ENCODE peak calls at places on chromosome 1, in five cellular contexts. M, N, R, V and J are unnamed samples.

GRCh38 chr1:178953538-178954207 is 72.0 kb upstream of the FAM20B start:
- DNase-seq in M (no peak), N (no peak), R (no peak), V (peak), J (no peak)

GRCh38 chr1:84785231-84785630 is 95.0 kb upstream of the SSX2IP start:
- DNase-seq in M (no peak), N (no peak), R (no peak), V (no peak), J (no peak)

GRCh38 chr1:201279313-201279712 is 4.0 kb upstream of the PKP1 start:
- DNase-seq in M (no peak), N (no peak), R (no peak), V (no peak), J (no peak)

GRCh38 chr1:113046569-113046968 is 26.4 kb upstream of the LRIG2 start:
- DNase-seq in M (no peak), N (no peak), R (no peak), V (no peak), J (no peak)

GRCh38 chr1:54171636-54172035 is 18.8 kb upstream of the CDCP2 start:
- DNase-seq in M (no peak), N (no peak), R (no peak), V (no peak), J (no peak)

GRCh38 chr1:64199154-64199553 is 4.3 kb upstream of the UBE2U start:
- DNase-seq in M (no peak), N (no peak), R (no peak), V (no peak), J (no peak)

GRCh38 chr1:85582687-85583354 is 2.3 kb downstream of the CCN1 start:
- DNase-seq in M (peak), N (peak), R (peak), V (no peak), J (no peak)

GRCh38 chr1:106676021-106676420 is 380.5 kb upstream of the PRMT6 start:
- DNase-seq in M (no peak), N (no peak), R (no peak), V (no peak), J (no peak)

GRCh38 chr1:243621973-243622372 is 228.1 kb downstream of the AKT3 start:
- DNase-seq in M (no peak), N (no peak), R (no peak), V (no peak), J (no peak)

GRCh38 chr1:46333300-46334029 is 7.1 kb upstream of the NSUN4 start:
- DNase-seq in M (no peak), N (no peak), R (peak), V (no peak), J (no peak)

GRCh38 chr1:228378453-228379164 is 28.0 kb downstream of the TRIM11 start:
- DNase-seq in M (no peak), N (peak), R (peak), V (peak), J (no peak)

GRCh38 chr1:89608627-89609338 is 24.1 kb upstream of the LRRC8C start:
- DNase-seq in M (no peak), N (no peak), R (no peak), V (no peak), J (no peak)

GRCh38 chr1:218156602-218157001 is 128.5 kb upstream of the RRP15 start:
- DNase-seq in M (no peak), N (no peak), R (no peak), V (no peak), J (no peak)

GRCh38 chr1:10046356-10047085 is 13.8 kb downstream of the UBE4B start:
- DNase-seq in M (no peak), N (no peak), R (no peak), V (no peak), J (no peak)

GRCh38 chr1:31639543-31639942 is 5.1 kb downstream of the PEF1 start:
- DNase-seq in M (no peak), N (no peak), R (no peak), V (no peak), J (no peak)

GRCh38 chr1:209635850-209636249 is 16.4 kb downstream of the LAMB3 start:
- DNase-seq in M (no peak), N (no peak), R (no peak), V (no peak), J (no peak)

GRCh38 chr1:38115251-38115650 is 68.7 kb upstream of the POU3F1 start:
- DNase-seq in M (no peak), N (no peak), R (no peak), V (no peak), J (no peak)

GRCh38 chr1:17777818-17778217 is 22.7 kb downstream of the ACTL8 start:
- DNase-seq in M (no peak), N (no peak), R (no peak), V (no peak), J (no peak)

GRCh38 chr1:222167896-222168295 is 380.0 kb downstream of the HHIPL2 start:
- DNase-seq in M (no peak), N (no peak), R (no peak), V (no peak), J (no peak)

GRCh38 chr1:165683848-165684485 is 14.4 kb downstream of the ALDH9A1 start:
- DNase-seq in M (no peak), N (no peak), R (no peak), V (no peak), J (no peak)

GRCh38 chr1:86233406-86233805 is 76.8 kb upstream of the COL24A1 start:
- DNase-seq in M (no peak), N (no peak), R (no peak), V (no peak), J (no peak)

GRCh38 chr1:204558467-204558866 is 42.3 kb downstream of the MDM4 start:
- DNase-seq in M (no peak), N (no peak), R (no peak), V (no peak), J (no peak)

GRCh38 chr1:43979528-43980254 is 681 bp downstream of the B4GALT2 start:
- DNase-seq in M (no peak), N (peak), R (peak), V (peak), J (peak)

GRCh38 chr1:2451744-2452582 is 24.1 kb upstream of the PLCH2 start:
- DNase-seq in M (no peak), N (no peak), R (peak), V (no peak), J (no peak)

GRCh38 chr1:43334453-43335205 is 3.0 kb upstream of the MPL start:
- DNase-seq in M (no peak), N (no peak), R (no peak), V (no peak), J (no peak)

GRCh38 chr1:196535727-196536126 is 72.5 kb downstream of the KCNT2 start:
- DNase-seq in M (no peak), N (no peak), R (peak), V (peak), J (no peak)

GRCh38 chr1:115423776-115424175 is 85.7 kb upstream of the NGF start:
- DNase-seq in M (no peak), N (no peak), R (no peak), V (no peak), J (no peak)

GRCh38 chr1:241837901-241838300 is 10.1 kb upstream of the EXO1 start:
- DNase-seq in M (no peak), N (no peak), R (peak), V (no peak), J (no peak)

GRCh38 chr1:116067564-116067887 is 43.7 kb upstream of the MAB21L3 start:
- DNase-seq in M (no peak), N (no peak), R (no peak), V (no peak), J (no peak)

GRCh38 chr1:178337091-178337726 is 159.6 kb downstream of the CLEC20A start:
- DNase-seq in M (no peak), N (no peak), R (no peak), V (no peak), J (no peak)

GRCh38 chr1:3924871-3925655 is 25.0 kb upstream of the C1orf174 start:
- DNase-seq in M (no peak), N (no peak), R (no peak), V (no peak), J (no peak)

GRCh38 chr1:31421404-31422040 is 8.5 kb downstream of the SERINC2 start:
- DNase-seq in M (no peak), N (no peak), R (peak), V (no peak), J (no peak)

GRCh38 chr1:119279441-119280415 is 88.9 kb upstream of the HAO2 start:
- DNase-seq in M (no peak), N (no peak), R (peak), V (peak), J (no peak)

GRCh38 chr1:151166506-151166956 is 587 bp downstream of the SCNM1 start:
- DNase-seq in M (no peak), N (no peak), R (peak), V (no peak), J (no peak)

GRCh38 chr1:89126602-89127001 is 688 bp upstream of the GBP2 start:
- DNase-seq in M (no peak), N (no peak), R (no peak), V (no peak), J (no peak)

GRCh38 chr1:54228638-54229079 is 28.7 kb downstream of the MRPL37 start:
- DNase-seq in M (no peak), N (no peak), R (no peak), V (no peak), J (no peak)

GRCh38 chr1:206882555-206882954 is 14.7 kb upstream of the IL24 start:
- DNase-seq in M (no peak), N (no peak), R (no peak), V (no peak), J (no peak)
- H3K27ac ChIP-seq in M (no peak), N (no peak), R (no peak), V (no peak), J (no peak)

DNA sequence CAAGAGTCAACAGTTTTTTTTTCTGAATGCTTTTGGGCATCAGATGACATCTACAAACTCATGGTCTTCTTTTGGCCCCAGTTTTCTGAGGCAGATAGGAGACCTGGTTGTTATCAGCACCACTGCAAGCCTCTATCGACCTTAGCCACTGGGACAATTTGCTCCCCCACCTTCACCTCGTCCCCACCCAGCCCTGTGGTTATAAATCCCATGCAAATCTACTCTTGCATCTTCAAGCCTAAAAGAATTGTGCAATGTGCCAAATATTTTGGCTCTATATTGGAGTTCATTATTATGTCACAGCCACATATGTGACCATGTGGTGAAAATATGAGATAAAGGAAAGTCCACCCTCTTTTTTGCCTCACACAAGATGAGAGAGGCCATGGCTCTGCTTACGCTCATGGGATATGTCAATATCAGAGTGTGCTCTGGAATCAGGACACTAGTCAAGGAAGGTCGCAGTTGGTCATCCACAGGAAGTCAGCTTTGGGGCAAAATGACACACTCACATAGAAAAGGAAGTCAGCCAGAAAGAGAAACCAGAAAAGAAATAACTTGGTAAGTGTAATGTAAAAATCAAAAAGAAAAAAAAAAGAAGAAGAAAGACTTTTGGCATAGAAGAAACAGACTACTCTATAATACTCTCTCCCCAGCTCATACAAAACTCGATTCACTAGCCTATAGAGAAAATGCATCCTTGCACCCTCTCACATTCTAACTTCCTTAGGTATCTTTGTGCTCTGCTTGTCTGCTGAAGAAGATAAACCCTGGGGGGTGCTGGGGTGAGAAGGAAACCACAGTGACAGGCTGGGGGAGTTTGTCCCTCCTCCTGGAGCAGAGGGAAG is 21.2 kb downstream of the SLC30A10 start:
- DNase-seq in M (no peak), N (no peak), R (no peak), V (no peak), J (no peak)
- TF ChIP-seq EP300 in M (no peak), N (no peak), R (no peak), V (no peak), J (no peak)

GRCh38 chr1:50553921-50554320 is 130.7 kb upstream of the DMRTA2 start:
- DNase-seq in M (no peak), N (no peak), R (no peak), V (no peak), J (no peak)
- H3K4me3 ChIP-seq in M (no peak), N (no peak), R (no peak), V (no peak), J (no peak)

GRCh38 chr1:117662667-117663066 is 56.8 kb downstream of the TENT5C start:
- DNase-seq in M (no peak), N (no peak), R (no peak), V (no peak), J (no peak)
- H3K27ac ChIP-seq in M (no peak), N (no peak), R (no peak), V (no peak), J (no peak)

DNA sequence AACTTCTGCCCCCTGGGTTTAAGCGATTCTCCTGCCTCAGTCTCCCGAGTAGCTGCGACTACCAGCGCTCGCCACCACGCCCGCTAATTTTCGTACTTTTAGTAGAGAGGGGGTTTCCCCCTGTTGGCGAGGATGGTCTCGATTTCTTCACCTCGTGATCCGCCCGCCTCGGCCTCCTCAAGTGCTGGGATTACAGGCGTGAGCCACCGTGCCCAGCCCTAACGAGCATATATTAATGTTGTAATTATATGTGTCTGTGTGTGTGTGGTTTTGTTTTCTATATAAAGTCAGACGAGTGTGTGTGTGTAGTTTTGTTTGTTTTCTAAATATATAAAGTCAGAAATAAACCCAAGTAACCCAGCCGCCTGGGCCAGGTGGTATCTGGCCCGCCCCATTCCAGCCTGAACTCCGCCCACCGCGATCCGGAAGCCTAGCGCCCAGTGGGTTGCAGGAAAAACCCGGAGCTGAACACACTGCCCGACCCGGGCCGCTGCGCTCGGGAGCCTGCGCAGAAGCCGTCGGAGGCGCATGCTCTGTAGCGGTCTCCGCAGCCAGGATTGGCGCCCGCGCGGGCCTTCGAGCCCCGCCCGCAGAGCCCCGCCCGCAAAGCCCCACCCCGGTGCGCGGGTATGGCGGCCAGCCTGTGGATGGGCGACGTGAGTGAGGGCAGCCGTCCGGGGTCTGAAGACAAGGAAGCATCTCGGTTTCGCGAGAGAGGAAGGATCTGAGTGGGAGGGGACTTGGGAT is at the start of gene TRNAU1AP:
- DNase-seq in M (peak), N (peak), R (peak), V (peak), J (peak)
- TF ChIP-seq EP300 in M (no peak), N (no peak), R (no peak), V (no peak), J (no peak)

GRCh38 chr1:234168061-234168724 is 205.1 kb upstream of the COA6 start:
- DNase-seq in M (peak), N (no peak), R (no peak), V (no peak), J (no peak)

GRCh38 chr1:234173968-234174367 is 199.3 kb upstream of the COA6 start:
- DNase-seq in M (no peak), N (no peak), R (no peak), V (no peak), J (no peak)

GRCh38 chr1:234169161-234169849 is 204.0 kb upstream of the COA6 start:
- DNase-seq in M (peak), N (no peak), R (no peak), V (no peak), J (no peak)

GRCh38 chr1:234170067-234170466 is 203.2 kb upstream of the COA6 start:
- DNase-seq in M (peak), N (no peak), R (no peak), V (no peak), J (no peak)

GRCh38 chr1:234170622-234171021 is 202.6 kb upstream of the COA6 start:
- DNase-seq in M (peak), N (peak), R (no peak), V (no peak), J (no peak)
- H3K4me3 ChIP-seq in M (no peak), N (no peak), R (no peak), V (no peak), J (no peak)

DNA sequence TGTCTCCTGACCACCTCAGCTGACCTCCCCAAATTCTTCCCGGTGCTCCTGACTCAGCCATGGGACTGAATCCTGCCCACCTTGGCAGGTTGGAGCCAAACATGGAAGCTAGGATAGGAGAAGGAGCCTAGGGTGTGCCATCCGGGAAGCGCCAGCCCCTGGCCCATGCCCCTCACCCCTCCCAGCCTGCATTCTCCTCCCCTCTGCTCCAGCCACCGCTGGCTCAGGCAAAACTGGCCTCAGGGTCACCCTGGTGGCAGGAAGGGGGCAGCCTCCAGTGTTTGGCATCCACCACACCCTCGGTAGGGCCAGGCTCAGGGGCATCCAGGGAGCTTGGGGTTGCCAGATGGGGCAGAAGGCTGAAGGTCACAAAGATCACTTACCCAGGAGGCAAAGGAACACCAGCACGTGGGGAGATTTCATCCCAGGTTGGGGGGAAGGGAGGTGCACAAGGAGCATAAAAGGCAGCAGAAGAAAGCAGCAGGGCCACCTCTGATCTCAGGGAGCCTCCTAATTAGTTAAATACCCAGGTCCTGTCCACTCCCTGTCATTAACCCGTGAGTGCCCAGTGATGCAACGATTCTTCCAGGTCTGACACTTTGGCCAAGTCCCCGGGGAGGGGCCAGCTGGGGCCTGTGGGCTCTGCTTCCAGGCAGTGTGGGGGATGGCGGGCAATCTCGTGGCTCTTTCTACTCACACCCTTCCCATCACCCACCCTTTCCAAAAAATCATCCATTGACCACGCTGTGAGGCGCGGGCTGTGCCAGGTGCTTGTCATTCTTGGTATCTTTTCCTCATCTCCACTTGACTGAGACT is at the start of gene PLA2G2E:
- DNase-seq in M (no peak), N (no peak), R (no peak), V (no peak), J (no peak)
- H3K27ac ChIP-seq in M (no peak), N (no peak), R (no peak), V (no peak), J (no peak)

GRCh38 chr1:7581754-7582264 is 189.3 kb upstream of the VAMP3 start:
- DNase-seq in M (no peak), N (no peak), R (no peak), V (no peak), J (peak)
- TF ChIP-seq EP300 in M (no peak), N (no peak), R (no peak), V (no peak), J (no peak)

GRCh38 chr1:23977187-23977853 is 2.8 kb downstream of the SRSF10 start:
- DNase-seq in M (no peak), N (no peak), R (no peak), V (no peak), J (no peak)
- H3K4me3 ChIP-seq in M (no peak), N (no peak), R (no peak), V (no peak), J (peak)